ENCODE peak calls at places on chromosome 22, in four cellular contexts. P, H, I and W are unnamed samples.

GRCh38 chr22:21947040-21948014 is 5.3 kb downstream of the PPM1F start:
- DNase-seq in I (no peak), H (no peak), P (no peak), W (no peak)

GRCh38 chr22:26996156-26996555 is 338.8 kb downstream of the MIAT start:
- DNase-seq in P (no peak), H (no peak), I (no peak), W (no peak)

GRCh38 chr22:20013382-20013871 is 3.2 kb downstream of the ARVCF start:
- DNase-seq in H (no peak), I (peak; percentile 71), P (no peak), W (peak; percentile 43)

GRCh38 chr22:43201486-43202219 is 14.7 kb upstream of the TTLL12 start:
- DNase-seq in I (no peak), P (no peak), H (no peak), W (no peak)

GRCh38 chr22:21009638-21010425 is 5.1 kb upstream of the P2RX6 start:
- DNase-seq in H (peak; percentile 46), P (no peak), I (no peak), W (peak; percentile 30)

GRCh38 chr22:19565921-19566598 is 41.9 kb upstream of the CLDN5 start:
- DNase-seq in P (no peak), I (no peak), H (peak; percentile 32), W (no peak)

GRCh38 chr22:24200616-24201212 is 19.4 kb downstream of the SUSD2 start:
- DNase-seq in I (no peak), P (peak; percentile 60), H (no peak), W (no peak)

GRCh38 chr22:24422078-24422665 is 5.2 kb upstream of the ADORA2A start:
- DNase-seq in H (no peak), I (no peak), P (no peak), W (no peak)

GRCh38 chr22:30860176-30861105 is 108.1 kb downstream of the MORC2 start:
- DNase-seq in I (no peak), H (no peak), P (no peak), W (no peak)

GRCh38 chr22:27986937-27987336 is 67.9 kb upstream of the PITPNB start:
- DNase-seq in I (no peak), P (no peak), H (no peak), W (no peak)

GRCh38 chr22:36913431-36914382 is at the start of gene CSF2RB:
- DNase-seq in H (no peak), I (no peak), P (no peak), W (peak; percentile 32)

GRCh38 chr22:31346255-31346732 is at the start of gene PATZ1:
- DNase-seq in I (peak; percentile 85), P (peak; percentile 56), H (peak; percentile 67), W (peak; percentile 72)

GRCh38 chr22:37909756-37910155 is 3.7 kb downstream of the MICALL1 start:
- DNase-seq in P (no peak), H (no peak), I (no peak), W (no peak)

GRCh38 chr22:34070051-34070450 is 149.8 kb upstream of the LARGE1 start:
- DNase-seq in P (no peak), H (no peak), I (no peak), W (no peak)

GRCh38 chr22:29302681-29303465 is 3.6 kb upstream of the GAS2L1 start:
- DNase-seq in P (no peak), I (peak; percentile 52), H (peak; percentile 93), W (no peak)

GRCh38 chr22:19644314-19645223 is 69.7 kb upstream of the SEPTIN5 start:
- DNase-seq in P (no peak), H (no peak), I (no peak), W (no peak)

GRCh38 chr22:29716814-29717213 is 3.0 kb upstream of the CABP7 start:
- DNase-seq in I (peak; percentile 72), P (no peak), H (peak; percentile 42), W (peak; percentile 41)

GRCh38 chr22:26756675-26757293 is 99.4 kb downstream of the MIAT start:
- DNase-seq in H (peak; percentile 5), P (no peak), I (peak; percentile 86), W (peak; percentile 37)

GRCh38 chr22:28297504-28297903 is 378.4 kb upstream of the PITPNB start:
- DNase-seq in H (peak; percentile 10), P (no peak), I (no peak), W (no peak)

GRCh38 chr22:17705565-17706450 is 67.3 kb downstream of the BCL2L13 start:
- DNase-seq in I (no peak), P (no peak), H (no peak), W (no peak)

GRCh38 chr22:19820880-19821522 is 33.7 kb downstream of the GNB1L start:
- DNase-seq in H (no peak), I (peak; percentile 10), P (no peak), W (peak; percentile 10)

GRCh38 chr22:49570032-49570848 is 257.4 kb downstream of the BRD1 start:
- DNase-seq in I (no peak), H (no peak), P (no peak), W (no peak)

GRCh38 chr22:39232806-39233735 is 11.7 kb downstream of the PDGFB start:
- DNase-seq in H (no peak), P (no peak), I (no peak), W (no peak)
- H3K4me3 ChIP-seq in H (no peak overlapping the region), P (no peak overlapping the region), I (no peak overlapping the region), W (no peak overlapping the region)

GRCh38 chr22:32618461-32619140 is 144.0 kb downstream of the FBXO7 start:
- DNase-seq in I (peak; percentile 43), H (no peak), P (no peak), W (peak; percentile 31)
- H3K27ac ChIP-seq in I (peak overlapping the region; percentile 42), H (peak overlapping the region; percentile 90), P (no peak overlapping the region), W (peak overlapping the region; percentile 50)

GRCh38 chr22:46107089-46107664 is 43.1 kb upstream of the PPARA start:
- DNase-seq in P (no peak), H (peak; percentile 58), I (peak; percentile 71), W (no peak)

GRCh38 chr22:46104881-46105493 is 45.3 kb upstream of the PPARA start:
- DNase-seq in H (no peak), P (no peak), I (no peak), W (no peak)

GRCh38 chr22:46105494-46106278 is 44.6 kb upstream of the PPARA start:
- DNase-seq in I (peak; percentile 71), H (peak; percentile 90), P (peak; percentile 62), W (no peak)

GRCh38 chr22:46107753-46108563 is 42.4 kb upstream of the PPARA start:
- DNase-seq in I (peak; percentile 55), P (no peak), H (no peak), W (no peak)

GRCh38 chr22:46106279-46107022 is 43.9 kb upstream of the PPARA start:
- DNase-seq in H (no peak), P (no peak), I (no peak), W (no peak)
- H3K4me3 ChIP-seq in H (no peak overlapping the region), P (peak overlapping the region; percentile 27), I (no peak overlapping the region), W (no peak overlapping the region)

DNA sequence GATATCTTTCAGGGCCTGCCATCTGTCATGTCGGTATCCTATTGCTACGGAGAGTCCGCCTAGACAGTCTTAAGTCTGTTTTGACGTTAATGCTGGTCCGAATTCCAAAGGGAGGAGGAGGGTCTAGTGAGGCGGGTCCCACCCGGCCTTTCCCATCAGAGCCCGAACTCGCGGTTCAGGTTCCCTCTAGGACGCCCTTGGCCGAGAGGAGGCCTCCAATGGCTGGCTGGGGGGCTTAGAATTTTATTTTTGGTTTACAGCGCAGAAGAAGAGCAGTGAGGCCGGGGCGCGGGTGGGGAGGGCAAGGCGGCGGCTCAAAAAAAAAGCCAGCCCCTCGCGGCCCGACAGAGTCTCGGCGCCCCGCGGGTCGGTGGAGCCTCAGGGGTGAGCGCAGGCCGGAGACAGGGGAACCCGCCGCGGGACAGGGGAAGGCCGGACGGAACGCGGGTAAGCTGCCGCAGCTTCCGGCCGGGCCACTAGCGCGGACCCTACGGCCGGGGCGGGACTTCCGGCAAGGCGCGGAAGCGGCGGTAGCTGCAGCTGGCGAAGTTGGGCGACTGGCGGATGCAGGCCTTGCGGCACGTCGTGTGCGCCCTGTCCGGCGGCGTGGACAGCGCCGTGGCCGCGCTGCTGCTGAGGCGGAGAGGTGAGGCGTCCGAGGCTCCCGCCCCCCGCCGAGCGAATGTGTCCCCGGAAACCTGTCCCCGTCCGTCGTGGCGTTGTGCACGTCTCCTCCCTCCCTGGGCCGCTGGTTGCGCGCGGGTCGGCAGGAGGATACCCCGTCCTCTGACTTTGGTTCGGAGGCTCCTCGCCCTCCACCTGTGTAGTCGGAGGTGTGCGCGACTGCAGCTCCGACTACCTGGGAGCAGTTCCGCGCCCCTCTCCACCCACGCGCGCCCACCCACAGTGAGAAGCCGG is at the start of gene TRMU:
- DNase-seq in I (peak; percentile 87), P (peak; percentile 85), H (peak; percentile 79), W (peak; percentile 82)
- H3K27ac ChIP-seq in I (peak within 1 kb of the TSS; percentile 90), P (peak within 1 kb of the TSS; percentile 92), H (peak within 1 kb of the TSS; percentile 85), W (peak within 1 kb of the TSS; percentile 76)